ENCODE peak calls at places on chromosomes 4 and X, in four cellular contexts. D, K, B and G are unnamed samples. For H3K4me1, the result is how much of the 10 kb centered on the place peaks cover.

GRCh38 chrX:11532291-11533075 is 133.2 kb downstream of the ARHGAP6 start:
- DNase-seq in B (no peak), D (no peak), K (no peak), G (no peak)

GRCh38 chr4:173013232-173013932 is 155.2 kb upstream of the GALNT7 start:
- DNase-seq in D (no peak), B (no peak), K (no peak), G (no peak)

GRCh38 chrX:130771230-130771629 is 131.8 kb downstream of the ENOX2 start:
- DNase-seq in B (no peak), D (no peak), K (no peak), G (no peak)

GRCh38 chrX:103187953-103188475 is 26.9 kb upstream of the BEX4 start:
- DNase-seq in D (no peak), B (no peak), K (no peak), G (no peak)

GRCh38 chrX:133608406-133608805 is 193.1 kb upstream of the GPC4 start:
- DNase-seq in K (no peak), B (no peak), D (no peak), G (no peak)

GRCh38 chrX:348461-349117 is 30.0 kb upstream of the GTPBP6 start:
- DNase-seq in K (no peak), D (no peak), B (peak), G (no peak)

GRCh38 chrX:118965395-118965794 is 9.0 kb upstream of the LONRF3 start:
- DNase-seq in K (no peak), D (no peak), B (no peak), G (no peak)

GRCh38 chr4:56505269-56506109 is at the start of gene ARL9:
- DNase-seq in D (peak), K (peak), B (peak), G (peak)

GRCh38 chr4:150206981-150207380 is 128.7 kb downstream of the DCLK2 start:
- DNase-seq in B (no peak), D (no peak), K (no peak), G (no peak)

GRCh38 chrX:78011846-78012245 is 42.4 kb upstream of the PGAM4 start:
- DNase-seq in B (no peak), D (no peak), K (no peak), G (no peak)

GRCh38 chr4:147362868-147363440 is 117.9 kb upstream of the EDNRA start:
- DNase-seq in D (no peak), B (no peak), K (peak), G (peak)

GRCh38 chr4:75081561-75081960 is 148.6 kb downstream of the PARM1 start:
- DNase-seq in K (no peak), B (no peak), D (no peak), G (no peak)

GRCh38 chr4:138815811-138816210 is 199.8 kb upstream of the NOCT start:
- DNase-seq in B (no peak), D (no peak), K (no peak), G (no peak)

GRCh38 chrX:118360429-118361125 is 14.7 kb downstream of the WDR44 start:
- DNase-seq in B (no peak), D (no peak), K (no peak), G (no peak)

GRCh38 chrX:13216139-13216538 is 103.7 kb downstream of the ATXN3L start:
- DNase-seq in B (no peak), D (no peak), K (no peak), G (no peak)

GRCh38 chrX:48714573-48714972 is 18.0 kb downstream of the SUV39H1 start:
- DNase-seq in B (no peak), K (no peak), D (no peak), G (no peak)

GRCh38 chr4:77240469-77241066 is 83.6 kb downstream of the CCNG2 start:
- DNase-seq in D (peak), B (no peak), K (peak), G (no peak)

GRCh38 chrX:137646472-137646871 is 80.5 kb downstream of the ZIC3 start:
- DNase-seq in D (no peak), K (no peak), B (no peak), G (no peak)

GRCh38 chr4:74483226-74483911 is 38.4 kb downstream of the AREG start:
- DNase-seq in B (no peak), D (no peak), K (no peak), G (no peak)

GRCh38 chrX:140087865-140088264 is 122.5 kb upstream of the CXorf66 start:
- DNase-seq in K (no peak), D (no peak), B (no peak), G (no peak)

GRCh38 chr4:82223715-82224114 is 150.1 kb downstream of the HNRNPD start:
- DNase-seq in K (no peak), D (no peak), B (no peak), G (peak)

GRCh38 chrX:123450217-123450616 is 266.1 kb downstream of the GRIA3 start:
- DNase-seq in K (no peak), D (no peak), B (no peak), G (no peak)

GRCh38 chrX:54479471-54480122 is 16.4 kb downstream of the FGD1 start:
- DNase-seq in D (no peak), B (no peak), K (no peak), G (no peak)

GRCh38 chr4:161143375-161143774 is 1020.4 kb downstream of the FSTL5 start:
- DNase-seq in K (no peak), B (no peak), D (no peak), G (no peak)

GRCh38 chrX:12076046-12076445 is 62.2 kb upstream of the FRMPD4 start:
- DNase-seq in K (no peak), B (no peak), D (no peak), G (no peak)

GRCh38 chr4:115972967-115973366 is 859.5 kb upstream of the NDST4 start:
- DNase-seq in D (no peak), K (no peak), B (no peak), G (no peak)

DNA sequence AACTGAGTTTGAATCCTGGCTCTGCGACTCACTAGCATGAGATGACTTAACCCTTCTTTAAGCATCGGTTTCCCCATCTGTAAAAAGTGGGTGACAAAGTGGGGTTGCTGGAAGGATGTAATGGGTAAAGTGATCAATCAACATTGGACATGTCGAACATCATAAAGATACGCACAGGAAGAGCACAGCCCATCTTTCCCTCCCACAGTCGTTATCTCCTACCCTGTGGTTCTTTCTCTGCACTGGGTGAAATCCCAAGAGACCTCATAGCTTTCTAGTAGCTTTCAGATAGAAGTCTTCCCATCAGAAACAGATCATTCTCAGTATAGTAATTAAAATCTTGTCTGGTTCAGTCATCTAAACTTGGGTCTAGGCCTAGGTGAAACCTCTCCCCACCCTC is 216.5 kb downstream of the CBR4 start:
- DNase-seq in B (no peak), D (no peak), K (no peak), G (no peak)
- H3K4me1 ChIP-seq in B (under half), D (under half), K (under half), G (under half)

GRCh38 chr4:158374318-158374717 is 147.4 kb upstream of the RXFP1 start:
- DNase-seq in D (no peak), B (no peak), K (no peak), G (no peak)
- H3K4me1 ChIP-seq in D (under half), B (under half), K (under half), G (under half)

DNA sequence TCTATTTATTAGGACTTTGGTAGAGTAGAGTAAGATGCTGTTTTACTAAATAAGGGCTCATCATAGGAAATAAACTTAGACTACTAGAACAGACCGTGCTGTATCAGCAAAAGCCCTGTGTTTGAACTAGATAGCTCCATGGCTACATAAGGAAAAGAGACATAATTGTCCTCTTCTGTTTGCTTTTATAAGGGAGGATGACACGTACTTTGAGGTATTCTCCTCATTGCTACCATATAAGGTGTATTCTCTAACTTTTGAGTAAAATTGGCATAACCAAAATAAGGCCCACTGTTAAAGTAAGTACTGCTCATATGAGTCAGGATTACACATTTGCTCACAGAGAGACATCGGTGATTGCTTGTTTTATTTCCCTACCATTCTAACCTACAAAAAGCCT is 64.3 kb downstream of the PDLIM5 start:
- DNase-seq in D (no peak), B (no peak), K (no peak), G (no peak)
- H3K4me1 ChIP-seq in D (under half), B (under half), K (under half), G (under half)

GRCh38 chrX:44937606-44938005 is 64.6 kb downstream of the KDM6A start:
- DNase-seq in B (no peak), D (no peak), K (no peak), G (no peak)

GRCh38 chrX:44938111-44938510 is 65.1 kb downstream of the KDM6A start:
- DNase-seq in D (no peak), K (no peak), B (no peak), G (no peak)

GRCh38 chrX:44931441-44931973 is 58.5 kb downstream of the KDM6A start:
- DNase-seq in K (no peak), B (no peak), D (no peak), G (no peak)

GRCh38 chrX:44935172-44935571 is 62.2 kb downstream of the KDM6A start:
- DNase-seq in K (no peak), B (no peak), D (no peak), G (no peak)

DNA sequence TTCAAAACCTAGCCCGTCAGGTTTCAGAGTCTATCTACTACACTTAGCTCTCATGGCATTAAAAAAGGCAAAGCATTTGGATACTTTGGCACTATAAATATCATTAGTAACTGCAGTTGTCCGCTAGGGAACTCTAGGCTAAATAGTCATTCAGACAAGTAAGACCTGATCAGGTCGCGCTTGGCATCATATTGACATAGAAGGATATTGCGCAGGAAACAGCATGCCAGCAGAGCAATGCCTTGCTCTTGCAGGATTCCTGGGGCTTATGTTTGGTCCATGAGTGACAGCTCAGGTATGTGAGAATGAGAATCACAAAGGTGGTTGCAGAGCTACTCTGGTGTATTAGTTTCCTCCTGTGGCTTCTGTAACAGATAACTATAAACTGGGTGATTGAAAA is 62.7 kb downstream of the KDM6A start:
- DNase-seq in K (no peak), B (no peak), D (no peak), G (no peak)
- H3K4me1 ChIP-seq in K (under half), B (under half), D (under half), G (under half)

DNA sequence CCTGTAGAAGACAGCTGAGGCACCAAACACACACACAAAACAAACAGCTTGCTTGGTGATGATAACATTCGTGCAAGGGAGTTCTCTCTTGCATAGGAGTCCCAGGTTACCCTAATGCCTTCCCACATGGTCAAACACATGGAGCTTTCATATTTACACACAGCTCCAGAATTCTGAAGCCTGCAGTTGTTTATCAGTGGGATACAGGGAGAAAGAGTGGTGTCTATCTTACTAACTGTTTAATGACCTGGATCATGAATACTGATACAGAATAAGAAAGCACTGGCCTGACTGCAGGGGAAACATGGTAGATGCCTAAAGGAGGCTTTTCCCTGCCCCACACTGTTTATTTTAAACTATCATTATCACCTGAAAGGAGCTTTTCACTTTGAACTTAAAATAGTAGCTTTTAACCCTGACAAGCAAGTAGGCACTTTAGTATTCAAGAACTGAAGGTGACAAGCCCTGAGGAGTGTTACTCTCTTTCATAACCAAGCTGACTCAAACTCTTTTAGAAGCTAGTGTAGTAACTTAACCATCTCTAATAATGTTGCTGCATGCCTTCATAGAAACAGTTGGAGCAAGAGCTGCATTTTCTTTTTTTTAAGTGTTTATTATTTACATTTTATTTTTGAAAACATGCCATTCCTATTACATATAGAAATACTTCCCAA is 15.6 kb downstream of the TET2 start:
- DNase-seq in K (no peak), B (no peak), D (no peak), G (no peak)
- H3K4me1 ChIP-seq in K (under half), B (under half), D (under half), G (under half)

DNA sequence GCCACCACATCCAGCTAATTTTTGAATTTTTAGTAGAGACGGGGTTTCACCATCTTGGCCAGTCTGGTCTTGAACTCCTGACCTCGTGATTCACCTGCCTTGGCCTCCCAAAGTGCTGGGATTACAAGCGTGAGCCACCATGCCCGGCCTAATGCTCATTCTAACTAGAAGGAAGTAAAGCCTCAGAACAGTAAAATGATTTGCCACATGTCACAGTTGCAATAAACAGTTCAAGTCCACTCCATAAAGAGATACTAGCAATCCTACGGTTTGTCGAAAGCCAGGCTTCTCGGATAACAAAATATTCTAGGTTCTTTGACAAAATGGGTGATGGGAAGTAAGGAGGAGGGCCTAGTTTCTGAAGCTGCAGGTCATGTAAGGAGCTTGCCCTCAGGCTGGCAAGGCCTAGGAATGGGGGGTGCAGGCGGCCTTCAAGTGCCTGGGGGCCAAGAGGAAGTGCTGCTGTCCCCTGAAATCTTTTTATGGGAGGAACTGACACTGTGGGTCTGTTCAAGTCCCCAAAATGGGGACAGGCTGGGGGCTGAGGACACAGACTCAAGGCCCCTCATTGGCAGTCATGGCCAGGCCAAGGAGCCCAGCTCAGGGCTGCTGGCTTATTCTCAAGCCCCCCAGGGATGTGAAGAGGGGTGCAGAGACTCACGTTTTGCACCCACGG is 31.8 kb upstream of the ACSL1 start:
- DNase-seq in D (no peak), B (no peak), K (no peak), G (no peak)
- H3K4me1 ChIP-seq in D (under half), B (half or more), K (under half), G (under half)

DNA sequence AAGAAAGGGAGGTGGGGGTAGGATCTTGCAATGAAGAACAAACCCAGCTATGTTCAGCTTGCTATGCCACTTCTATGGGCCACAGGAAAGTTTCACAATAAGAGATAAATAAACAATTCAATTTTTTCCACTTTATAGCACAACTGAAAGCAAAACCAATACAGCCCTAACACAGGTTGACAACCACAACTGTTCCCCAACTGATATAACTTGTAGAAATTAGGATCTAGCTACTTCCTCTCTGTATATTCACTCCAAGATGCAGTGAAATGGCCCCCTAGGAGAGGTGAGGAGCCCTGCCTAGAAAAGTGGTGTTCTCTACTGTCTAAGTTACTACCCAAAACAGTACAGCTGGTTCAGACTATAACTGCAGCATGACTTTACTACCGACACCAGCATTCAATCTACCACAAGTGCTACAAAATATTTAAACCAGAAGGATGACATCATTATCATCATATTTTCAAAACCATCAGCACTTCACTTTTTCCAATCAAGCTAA is 77.0 kb downstream of the FBXW7 start:
- DNase-seq in K (no peak), D (no peak), B (no peak), G (no peak)
- H3K4me1 ChIP-seq in K (under half), D (under half), B (half or more), G (under half)